ENCODE peak calls at places on chromosomes 3 and 15, in nine cellular contexts. U, K, E, H, F, W, A, N and I are unnamed samples.

GRCh38 chr15:53759333-53759975 is at the start of gene WDR72:
- DNase-seq in E (no peak), A (no peak), K (peak; percentile 3), U (peak; percentile 47), F (peak; percentile 21), N (no peak), H (no peak), W (no peak), I (no peak)

GRCh38 chr3:140719841-140720240 is 42.0 kb downstream of the TRIM42 start:
- DNase-seq in F (no peak), W (no peak), K (no peak), U (no peak), A (no peak), H (no peak), E (no peak), N (no peak), I (no peak)

GRCh38 chr3:125003369-125003853 is 52.4 kb downstream of the HEG1 start:
- DNase-seq in A (no peak), E (no peak), F (peak; percentile 70), H (no peak), K (no peak), W (no peak), N (no peak), U (no peak), I (peak; percentile 75)

GRCh38 chr3:130971208-130971607 is 55.4 kb downstream of the ASTE1 start:
- DNase-seq in W (no peak), A (no peak), U (no peak), H (no peak), K (no peak), F (no peak), N (no peak), E (no peak), I (peak; percentile 41)

GRCh38 chr15:59247364-59247763 is 40.7 kb downstream of the LDHAL6B start:
- DNase-seq in H (no peak), U (peak; percentile 83), N (no peak), W (no peak), A (peak; percentile 11), E (no peak), K (peak; percentile 74), F (peak; percentile 63), I (peak; percentile 86)

GRCh38 chr3:45002139-45002660 is 23.9 kb upstream of the CLEC3B start:
- DNase-seq in N (no peak), K (no peak), E (no peak), H (no peak), A (no peak), F (no peak), U (no peak), W (no peak), I (no peak)

GRCh38 chr3:52124126-52124525 is 30.1 kb downstream of the POC1A start:
- DNase-seq in E (no peak), U (no peak), K (no peak), N (no peak), W (no peak), A (no peak), F (no peak), H (no peak), I (no peak)

GRCh38 chr15:51108933-51109550 is 14.3 kb upstream of the TNFAIP8L3 start:
- DNase-seq in A (no peak), H (peak; percentile 54), U (no peak), K (peak; percentile 71), E (no peak), F (no peak), W (no peak), N (no peak), I (peak; percentile 88)

GRCh38 chr15:67882487-67883227 is 42.8 kb upstream of the RNU6-1 start:
- DNase-seq in N (no peak), F (no peak), H (no peak), W (no peak), U (no peak), A (no peak), K (no peak), E (no peak), I (peak; percentile 53)

GRCh38 chr15:82312611-82313349 is 36.5 kb downstream of the GOLGA6L10 start:
- DNase-seq in E (peak; percentile 51), K (peak; percentile 43), H (no peak), N (no peak), W (no peak), U (no peak), F (no peak), A (no peak), I (peak; percentile 11)

GRCh38 chr3:72633101-72633500 is 215.1 kb downstream of the SHQ1 start:
- DNase-seq in N (no peak), U (no peak), E (no peak), W (no peak), F (no peak), K (peak; percentile 12), A (no peak), H (no peak), I (peak; percentile 9)

GRCh38 chr3:8445861-8446260 is 55.8 kb upstream of the LMCD1 start:
- DNase-seq in U (no peak), K (peak; percentile 50), E (no peak), W (no peak), N (no peak), A (no peak), F (no peak), H (peak; percentile 90), I (peak; percentile 98)

GRCh38 chr3:9704343-9705322 is 1.0 kb downstream of the CPNE9 start:
- DNase-seq in U (peak; percentile 92), A (no peak), N (peak; percentile 62), W (peak; percentile 38), E (peak; percentile 75), H (no peak), K (peak; percentile 76), F (peak; percentile 31), I (peak; percentile 21)

GRCh38 chr3:145522179-145522578 is 638.8 kb downstream of the PLOD2 start:
- DNase-seq in H (no peak), E (no peak), F (no peak), W (no peak), N (no peak), U (no peak), A (no peak), K (no peak), I (no peak)

GRCh38 chr3:126380011-126380768 is 14.5 kb upstream of the CFAP100 start:
- DNase-seq in K (no peak), F (no peak), W (no peak), U (no peak), E (peak; percentile 62), A (no peak), N (no peak), H (no peak), I (no peak)

GRCh38 chr3:177519588-177519987 is 322.3 kb upstream of the TBL1XR1 start:
- DNase-seq in N (no peak), H (no peak), F (no peak), W (no peak), U (no peak), K (no peak), E (no peak), A (no peak), I (no peak)

GRCh38 chr3:14256561-14257342 is 78.1 kb downstream of the LSM3 start:
- DNase-seq in E (no peak), A (peak; percentile 4), K (no peak), W (no peak), H (no peak), U (no peak), N (no peak), F (no peak), I (no peak)

GRCh38 chr3:172987268-172987667 is 153.8 kb downstream of the SPATA16 start:
- DNase-seq in F (no peak), E (no peak), U (peak; percentile 62), A (no peak), W (no peak), H (no peak), N (no peak), K (no peak), I (no peak)

GRCh38 chr15:66294932-66295235 is 1.5 kb downstream of the DIS3L start:
- DNase-seq in K (peak; percentile 42), N (no peak), F (no peak), W (no peak), U (peak; percentile 2), E (no peak), A (no peak), H (peak; percentile 8), I (no peak)

GRCh38 chr3:7977245-7978103 is 524.1 kb upstream of the LMCD1 start:
- DNase-seq in N (no peak), K (no peak), A (no peak), H (no peak), U (peak; percentile 58), W (no peak), F (no peak), E (no peak), I (peak; percentile 26)

GRCh38 chr3:152376351-152377183 is 107.8 kb downstream of the MBNL1 start:
- DNase-seq in F (no peak), N (no peak), W (no peak), K (no peak), U (no peak), H (no peak), E (no peak), A (no peak), I (peak; percentile 76)

GRCh38 chr3:143975549-143976152 is 4.0 kb downstream of the DIPK2A start:
- DNase-seq in H (no peak), A (no peak), E (no peak), W (no peak), F (no peak), U (peak; percentile 29), N (no peak), K (peak; percentile 22), I (peak; percentile 84)

GRCh38 chr3:13657660-13658435 is 108.9 kb downstream of the FBLN2 start:
- DNase-seq in K (peak; percentile 93), U (peak; percentile 48), H (no peak), N (peak; percentile 74), W (peak; percentile 8), A (no peak), E (peak; percentile 80), F (peak; percentile 62), I (peak; percentile 41)

GRCh38 chr3:128282392-128283196 is 129.3 kb downstream of the EEFSEC start:
- DNase-seq in H (no peak), F (peak; percentile 89), E (peak; percentile 60), U (no peak), N (no peak), W (peak; percentile 52), K (peak; percentile 85), A (no peak), I (peak; percentile 36)

GRCh38 chr3:36957072-36957471 is 12.2 kb upstream of the TRANK1 start:
- DNase-seq in E (no peak), W (no peak), A (no peak), K (no peak), U (peak; percentile 71), N (no peak), H (no peak), F (no peak), I (no peak)

GRCh38 chr3:128254066-128254590 is 100.8 kb downstream of the EEFSEC start:
- DNase-seq in F (no peak), E (no peak), A (no peak), H (no peak), U (no peak), N (no peak), W (no peak), K (no peak), I (no peak)

GRCh38 chr15:100125627-100126231 is 216.0 kb downstream of the ADAMTS17 start:
- DNase-seq in E (no peak), A (peak; percentile 27), K (no peak), W (no peak), U (no peak), H (no peak), N (peak; percentile 28), F (peak; percentile 35), I (peak; percentile 74)

GRCh38 chr3:149364624-149365023 is 12.8 kb downstream of the TM4SF1 start:
- DNase-seq in W (no peak), A (no peak), N (no peak), F (no peak), K (no peak), E (no peak), U (no peak), H (no peak), I (no peak)